ENCODE peak calls at places on chromosomes 13 and 19, in four cellular contexts. L is type B pancreatic cell, F is right lobe of liver, Y is HuH-7. C is an unnamed sample.
A peak's percentile ranks its signal among the peaks of the same experiment; 100 is the strongest.

GRCh38 chr13:98548230-98548629 is 28.7 kb downstream of the STK24 start:
- DNase-seq in L (no peak), F (no peak), Y (no peak), C (no peak)

GRCh38 chr19:46984077-46985010 is 35.3 kb upstream of the NPAS1 start:
- DNase-seq in L (no peak), F (peak; percentile 89), Y (peak; percentile 82), C (no peak)

GRCh38 chr13:34506796-34507195 is 435.3 kb upstream of the NBEA start:
- DNase-seq in L (no peak), F (no peak), Y (no peak), C (no peak)

GRCh38 chr19:50794074-50794777 is 4.0 kb downstream of the ACP4 start:
- DNase-seq in L (no peak), F (no peak), Y (no peak), C (no peak)

GRCh38 chr19:29774126-29774525 is 37.7 kb upstream of the CCNE1 start:
- DNase-seq in L (no peak), F (no peak), Y (no peak), C (no peak)

GRCh38 chr13:51222510-51223283 is 499 bp downstream of the FAM124A start:
- DNase-seq in L (no peak), F (no peak), Y (peak; percentile 23), C (no peak)

GRCh38 chr13:30406779-30407416 is 15.4 kb upstream of the UBE2L5 start:
- DNase-seq in L (no peak), F (no peak), Y (no peak), C (no peak)

GRCh38 chr19:2624537-2625091 is 77.9 kb downstream of the GNG7 start:
- DNase-seq in L (no peak), F (peak; percentile 88), Y (no peak), C (peak; percentile 86)

GRCh38 chr13:41352935-41353801 is 42.1 kb downstream of the NAA16 start:
- DNase-seq in L (no peak), F (peak; percentile 36), Y (peak; percentile 5), C (no peak)

GRCh38 chr13:111947026-111947810 is 119.7 kb upstream of the SOX1 start:
- DNase-seq in L (no peak), F (no peak), Y (no peak), C (peak; percentile 48)

GRCh38 chr19:38394488-38394887 is 6.0 kb downstream of the SPRED3 start:
- DNase-seq in L (no peak), F (no peak), Y (no peak), C (no peak)

GRCh38 chr13:79782541-79783216 is 301.7 kb downstream of the NDFIP2 start:
- DNase-seq in L (no peak), F (no peak), Y (peak; percentile 28), C (peak; percentile 76)

GRCh38 chr19:37874784-37875183 is 31.6 kb downstream of the WDR87 start:
- DNase-seq in L (no peak), F (no peak), Y (no peak), C (no peak)